ENCODE peak calls at places on chromosome 2, in five cellular contexts. One of them, this sample, is unnamed.

GRCh38 chr2:232393556-232393955 is 13.1 kb upstream of the ALPG start:
- DNase-seq in H1: no peak
- DNase-seq in HepG2: no peak
- DNase-seq in K562: no peak
- DNase-seq in GM12891: no peak
- DNase-seq in this sample: no peak

GRCh38 chr2:12008425-12009061 is 262.1 kb downstream of the LPIN1 start:
- DNase-seq in GM12891: no peak
- DNase-seq in H1: no peak
- DNase-seq in HepG2: no peak
- DNase-seq in K562: no peak
- DNase-seq in this sample: no peak

GRCh38 chr2:42446503-42447271 is 47.1 kb downstream of the KCNG3 start:
- DNase-seq in HepG2: no peak
- DNase-seq in GM12891: no peak
- DNase-seq in K562: no peak
- DNase-seq in H1: no peak
- DNase-seq in this sample: no peak

GRCh38 chr2:182144780-182145170 is 159.1 kb downstream of the PPP1R1C start:
- DNase-seq in GM12891: no peak
- DNase-seq in K562: no peak
- DNase-seq in HepG2: no peak
- DNase-seq in H1: no peak
- DNase-seq in this sample: no peak

GRCh38 chr2:177429688-177430325 is 37.2 kb downstream of the AGPS start:
- DNase-seq in K562: no peak
- DNase-seq in GM12891: no peak
- DNase-seq in HepG2: no peak
- DNase-seq in H1: no peak
- DNase-seq in this sample: no peak

GRCh38 chr2:238444242-238444641 is 17.5 kb downstream of the ASB1 start:
- DNase-seq in GM12891: no peak
- DNase-seq in H1: no peak
- DNase-seq in HepG2: no peak
- DNase-seq in K562: no peak
- DNase-seq in this sample: no peak

GRCh38 chr2:191901031-191901430 is 54.1 kb upstream of the CAVIN2 start:
- DNase-seq in GM12891: no peak
- DNase-seq in HepG2: no peak
- DNase-seq in K562: no peak
- DNase-seq in H1: no peak
- DNase-seq in this sample: no peak

GRCh38 chr2:97993926-97994325 is 1.8 kb downstream of the TMEM131 start:
- DNase-seq in H1: no peak
- DNase-seq in GM12891: no peak
- DNase-seq in HepG2: no peak
- DNase-seq in K562: no peak
- DNase-seq in this sample: no peak

GRCh38 chr2:227872676-227873075 is 1.2 kb downstream of the DAW1 start:
- DNase-seq in HepG2: no peak
- DNase-seq in H1: no peak
- DNase-seq in K562: no peak
- DNase-seq in GM12891: no peak
- DNase-seq in this sample: no peak

GRCh38 chr2:227865281-227865680 is 6.2 kb upstream of the DAW1 start:
- DNase-seq in HepG2: no peak
- DNase-seq in H1: no peak
- DNase-seq in GM12891: no peak
- DNase-seq in K562: no peak
- DNase-seq in this sample: no peak

GRCh38 chr2:227871375-227871788 is at the start of gene DAW1:
- DNase-seq in K562: no peak
- DNase-seq in GM12891: peak; percentile 49
- DNase-seq in HepG2: peak; percentile 21
- DNase-seq in H1: peak; percentile 90
- DNase-seq in this sample: peak; percentile 66

GRCh38 chr2:227867386-227867785 is 4.0 kb upstream of the DAW1 start:
- DNase-seq in H1: no peak
- DNase-seq in K562: no peak
- DNase-seq in GM12891: no peak
- DNase-seq in HepG2: no peak
- DNase-seq in this sample: no peak

DNA sequence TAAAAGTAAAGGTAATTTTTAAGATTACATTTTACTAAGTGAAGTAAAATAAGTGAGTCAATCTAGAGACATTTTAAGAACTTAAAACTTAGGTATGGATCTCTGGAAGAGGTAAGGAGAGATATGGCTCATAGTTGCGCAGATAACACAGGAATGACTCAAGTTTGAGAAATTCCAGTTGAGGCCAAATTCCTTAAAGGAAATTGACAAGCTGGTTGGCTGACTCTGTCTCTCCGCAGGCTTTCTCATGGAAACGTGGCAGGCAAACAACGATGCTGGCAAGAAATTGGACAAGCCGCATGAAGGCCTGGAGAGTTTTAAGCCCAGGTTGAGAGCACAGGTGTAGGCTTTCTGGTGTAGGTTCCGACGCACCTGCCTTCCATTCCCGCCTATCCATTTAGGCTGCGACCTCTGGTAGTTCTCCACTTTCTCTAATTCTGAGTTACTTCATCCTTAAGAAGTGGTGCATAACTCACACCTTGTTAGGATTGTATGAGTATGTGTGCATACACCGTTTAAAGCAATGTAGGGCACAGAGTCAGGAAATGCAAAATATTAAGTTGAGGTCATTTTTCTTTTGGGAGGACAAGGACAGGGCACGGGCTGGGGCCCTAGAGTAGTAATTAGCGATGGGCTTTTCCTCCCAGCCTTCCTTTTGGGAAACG is 589 bp upstream of the DAW1 start:
- DNase-seq in HepG2: no peak
- DNase-seq in H1: no peak
- DNase-seq in GM12891: no peak
- DNase-seq in K562: no peak
- DNase-seq in this sample: no peak
- TF ChIP-seq POLR2A in HepG2: no peak
- TF ChIP-seq POLR2A in H1: no peak
- TF ChIP-seq POLR2A in GM12891: no peak
- TF ChIP-seq POLR2A in K562: no peak
- TF ChIP-seq POLR2A in this sample: no peak

DNA sequence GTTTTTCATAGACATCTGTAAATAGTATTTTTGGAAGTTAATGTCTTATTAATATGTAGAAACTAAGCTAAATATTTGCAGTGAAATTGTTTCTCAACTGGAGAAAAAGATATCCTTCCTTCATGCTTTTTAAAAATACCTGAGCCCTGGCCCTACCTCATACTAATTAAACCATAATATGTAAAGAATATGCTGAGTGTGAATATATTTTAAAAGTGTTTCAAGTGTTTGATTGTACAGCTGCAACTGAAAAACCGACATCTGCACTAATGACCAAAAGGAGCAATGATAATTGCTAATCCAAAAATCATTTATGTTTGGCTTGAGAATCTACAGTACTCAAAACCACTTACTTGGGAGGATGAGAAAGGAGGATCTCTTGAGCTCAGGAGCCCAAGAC is 156.7 kb downstream of the MBD5 start:
- DNase-seq in HepG2: no peak
- DNase-seq in H1: no peak
- DNase-seq in GM12891: no peak
- DNase-seq in K562: no peak
- DNase-seq in this sample: no peak
- TF ChIP-seq POLR2AphosphoS5 in HepG2: no peak
- TF ChIP-seq POLR2AphosphoS5 in H1: no peak
- TF ChIP-seq POLR2AphosphoS5 in GM12891: no peak
- TF ChIP-seq POLR2AphosphoS5 in K562: no peak
- TF ChIP-seq POLR2AphosphoS5 in this sample: no peak

GRCh38 chr2:132670104-132670960 is at the start of gene LYPD1:
- DNase-seq in H1: peak; percentile 66
- DNase-seq in GM12891: no peak
- DNase-seq in HepG2: no peak
- DNase-seq in K562: no peak
- DNase-seq in this sample: no peak
- TF ChIP-seq TAF1 in H1: no peak
- TF ChIP-seq TAF1 in GM12891: no peak
- TF ChIP-seq TAF1 in HepG2: no peak
- TF ChIP-seq TAF1 in K562: no peak
- TF ChIP-seq TAF1 in this sample: no peak

DNA sequence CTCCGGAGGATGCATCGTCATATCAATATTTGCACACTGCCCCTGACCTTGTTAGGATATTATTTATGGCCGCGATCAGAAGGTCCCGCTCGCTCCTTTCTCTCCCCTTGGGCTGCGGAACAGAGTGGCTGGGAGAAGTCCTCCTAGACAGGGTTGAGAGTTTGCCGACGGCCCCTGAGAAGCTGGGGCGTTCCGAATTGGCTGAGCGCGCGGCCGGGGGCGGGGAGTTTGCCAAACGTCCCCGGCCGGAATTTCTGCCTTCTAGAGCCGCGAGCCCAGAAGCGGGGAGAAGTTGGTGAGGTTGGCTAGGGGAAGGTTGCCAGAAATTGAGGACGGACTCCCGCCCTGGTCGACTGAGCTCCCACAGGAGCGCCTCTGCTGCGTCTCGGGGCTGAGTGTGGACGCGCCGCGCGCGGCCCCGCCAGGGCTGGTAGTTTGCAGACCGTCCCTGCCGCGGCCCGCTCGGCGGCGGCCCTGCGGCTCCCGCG is 134.2 kb upstream of the MGAT5 start:
- DNase-seq in K562: peak; percentile 80
- DNase-seq in GM12891: peak; percentile 68
- DNase-seq in HepG2: peak; percentile 88
- DNase-seq in H1: peak; percentile 90
- DNase-seq in this sample: peak; percentile 76
- TF ChIP-seq POLR2A in K562: peak; percentile 53
- TF ChIP-seq POLR2A in GM12891: peak; percentile 66
- TF ChIP-seq POLR2A in HepG2: peak; percentile 87
- TF ChIP-seq POLR2A in H1: peak; percentile 71
- TF ChIP-seq POLR2A in this sample: peak; percentile 87

GRCh38 chr2:207513577-207514257 is 16.0 kb upstream of the CREB1 start:
- DNase-seq in K562: no peak
- DNase-seq in H1: no peak
- DNase-seq in GM12891: no peak
- DNase-seq in HepG2: no peak
- DNase-seq in this sample: no peak

GRCh38 chr2:207514451-207514850 is 15.3 kb upstream of the CREB1 start:
- DNase-seq in K562: no peak
- DNase-seq in HepG2: no peak
- DNase-seq in GM12891: no peak
- DNase-seq in H1: no peak
- DNase-seq in this sample: no peak

GRCh38 chr2:207516206-207516605 is 13.6 kb upstream of the CREB1 start:
- DNase-seq in GM12891: no peak
- DNase-seq in K562: no peak
- DNase-seq in HepG2: no peak
- DNase-seq in H1: no peak
- DNase-seq in this sample: no peak

GRCh38 chr2:207512356-207512755 is 17.4 kb upstream of the CREB1 start:
- DNase-seq in GM12891: no peak
- DNase-seq in HepG2: no peak
- DNase-seq in K562: no peak
- DNase-seq in H1: no peak
- DNase-seq in this sample: no peak

GRCh38 chr2:207515671-207516070 is 14.1 kb upstream of the CREB1 start:
- DNase-seq in K562: no peak
- DNase-seq in GM12891: no peak
- DNase-seq in HepG2: no peak
- DNase-seq in H1: no peak
- DNase-seq in this sample: no peak
- TF ChIP-seq POLR2AphosphoS5 in K562: no peak
- TF ChIP-seq POLR2AphosphoS5 in GM12891: no peak
- TF ChIP-seq POLR2AphosphoS5 in HepG2: no peak
- TF ChIP-seq POLR2AphosphoS5 in H1: no peak
- TF ChIP-seq POLR2AphosphoS5 in this sample: no peak

DNA sequence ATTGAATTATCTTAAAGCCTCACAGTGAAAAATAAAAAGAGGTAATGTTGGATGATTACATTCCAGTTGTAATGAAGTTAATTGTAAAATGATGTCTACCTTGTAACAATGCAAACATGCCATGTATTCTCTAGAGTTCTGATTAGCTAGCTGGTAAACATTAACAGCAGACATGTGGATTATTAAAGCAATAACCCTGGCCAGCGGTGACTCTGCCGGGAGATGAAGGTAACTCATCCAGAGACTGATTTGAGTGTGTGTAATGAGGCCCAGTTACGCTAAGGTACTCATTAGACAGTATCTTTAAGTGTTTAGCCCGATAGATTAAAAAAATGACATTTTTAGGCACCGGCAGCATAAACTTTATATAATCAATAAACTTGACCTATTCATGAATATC is 79.6 kb upstream of the REV1 start:
- DNase-seq in HepG2: no peak
- DNase-seq in H1: no peak
- DNase-seq in K562: no peak
- DNase-seq in GM12891: no peak
- DNase-seq in this sample: no peak
- TF ChIP-seq TAF1 in HepG2: no peak
- TF ChIP-seq TAF1 in H1: no peak
- TF ChIP-seq TAF1 in K562: no peak
- TF ChIP-seq TAF1 in GM12891: no peak
- TF ChIP-seq TAF1 in this sample: no peak